ENCODE peak calls at places on chromosome X, in eight cellular contexts. One of them, this sample, is unnamed.

GRCh38 chrX:97672138-97672537 is 788.4 kb downstream of the RPA4 start:
- DNase-seq in T-cell: no peak
- DNase-seq in left cardiac atrium: no peak
- DNase-seq in occipital lobe: no peak
- DNase-seq in RPMI7951: no peak
- DNase-seq in small intestine: no peak
- DNase-seq in astrocyte of the hippocampus: no peak
- DNase-seq in gastrocnemius medialis: no peak
- DNase-seq in this sample: no peak

GRCh38 chrX:94400488-94400887 is 726.5 kb downstream of the FAM133A start:
- DNase-seq in T-cell: no peak
- DNase-seq in left cardiac atrium: no peak
- DNase-seq in occipital lobe: no peak
- DNase-seq in RPMI7951: no peak
- DNase-seq in small intestine: no peak
- DNase-seq in astrocyte of the hippocampus: no peak
- DNase-seq in gastrocnemius medialis: no peak
- DNase-seq in this sample: no peak

GRCh38 chrX:28590394-28590793 is 3.1 kb downstream of the IL1RAPL1 start:
- DNase-seq in T-cell: no peak
- DNase-seq in left cardiac atrium: no peak
- DNase-seq in occipital lobe: no peak
- DNase-seq in RPMI7951: no peak
- DNase-seq in small intestine: no peak
- DNase-seq in astrocyte of the hippocampus: peak; percentile 36
- DNase-seq in gastrocnemius medialis: no peak
- DNase-seq in this sample: no peak

GRCh38 chrX:39809326-39809725 is 288.4 kb downstream of the BCOR start:
- DNase-seq in T-cell: no peak
- DNase-seq in left cardiac atrium: no peak
- DNase-seq in occipital lobe: no peak
- DNase-seq in RPMI7951: peak; percentile 90
- DNase-seq in small intestine: no peak
- DNase-seq in astrocyte of the hippocampus: no peak
- DNase-seq in gastrocnemius medialis: no peak
- DNase-seq in this sample: peak; percentile 64

GRCh38 chrX:101462892-101463291 is 22.4 kb upstream of the ARMCX4 start:
- DNase-seq in T-cell: no peak
- DNase-seq in left cardiac atrium: no peak
- DNase-seq in occipital lobe: no peak
- DNase-seq in RPMI7951: peak; percentile 29
- DNase-seq in small intestine: peak; percentile 8
- DNase-seq in astrocyte of the hippocampus: peak; percentile 43
- DNase-seq in gastrocnemius medialis: no peak
- DNase-seq in this sample: peak; percentile 54

GRCh38 chrX:40912576-40912975 is 172.7 kb upstream of the USP9X start:
- DNase-seq in T-cell: no peak
- DNase-seq in left cardiac atrium: no peak
- DNase-seq in occipital lobe: no peak
- DNase-seq in RPMI7951: peak; percentile 81
- DNase-seq in small intestine: no peak
- DNase-seq in astrocyte of the hippocampus: no peak
- DNase-seq in gastrocnemius medialis: no peak
- DNase-seq in this sample: no peak

GRCh38 chrX:41240504-41240903 is 93.5 kb upstream of the DDX3X start:
- DNase-seq in T-cell: no peak
- DNase-seq in left cardiac atrium: no peak
- DNase-seq in occipital lobe: no peak
- DNase-seq in RPMI7951: no peak
- DNase-seq in small intestine: no peak
- DNase-seq in astrocyte of the hippocampus: no peak
- DNase-seq in gastrocnemius medialis: no peak
- DNase-seq in this sample: no peak

GRCh38 chrX:130555757-130556156 is 154.0 kb downstream of the RBMX2 start:
- DNase-seq in T-cell: no peak
- DNase-seq in left cardiac atrium: no peak
- DNase-seq in occipital lobe: no peak
- DNase-seq in RPMI7951: no peak
- DNase-seq in small intestine: no peak
- DNase-seq in astrocyte of the hippocampus: no peak
- DNase-seq in gastrocnemius medialis: no peak
- DNase-seq in this sample: no peak

GRCh38 chrX:368811-369562 is 17.7 kb downstream of the PPP2R3B start:
- DNase-seq in T-cell: no peak
- DNase-seq in left cardiac atrium: no peak
- DNase-seq in occipital lobe: no peak
- DNase-seq in RPMI7951: peak; percentile 11
- DNase-seq in small intestine: no peak
- DNase-seq in astrocyte of the hippocampus: peak; percentile 29
- DNase-seq in gastrocnemius medialis: peak; percentile 82
- DNase-seq in this sample: peak; percentile 69

GRCh38 chrX:46572295-46572936 is 1.1 kb upstream of the CHST7 start:
- DNase-seq in T-cell: peak; percentile 4
- DNase-seq in left cardiac atrium: no peak
- DNase-seq in occipital lobe: no peak
- DNase-seq in RPMI7951: no peak
- DNase-seq in small intestine: no peak
- DNase-seq in astrocyte of the hippocampus: no peak
- DNase-seq in gastrocnemius medialis: no peak
- DNase-seq in this sample: no peak

GRCh38 chrX:38939067-38939466 is 137.8 kb downstream of the MID1IP1 start:
- DNase-seq in T-cell: no peak
- DNase-seq in left cardiac atrium: no peak
- DNase-seq in occipital lobe: no peak
- DNase-seq in RPMI7951: peak; percentile 28
- DNase-seq in small intestine: no peak
- DNase-seq in astrocyte of the hippocampus: no peak
- DNase-seq in gastrocnemius medialis: peak; percentile 41
- DNase-seq in this sample: peak; percentile 15

GRCh38 chrX:46755656-46756055 is 3.3 kb downstream of the SLC9A7 start:
- DNase-seq in T-cell: no peak
- DNase-seq in left cardiac atrium: no peak
- DNase-seq in occipital lobe: no peak
- DNase-seq in RPMI7951: no peak
- DNase-seq in small intestine: no peak
- DNase-seq in astrocyte of the hippocampus: no peak
- DNase-seq in gastrocnemius medialis: no peak
- DNase-seq in this sample: no peak

GRCh38 chrX:133676344-133677122 is 261.2 kb upstream of the GPC4 start:
- DNase-seq in T-cell: no peak
- DNase-seq in left cardiac atrium: no peak
- DNase-seq in occipital lobe: no peak
- DNase-seq in RPMI7951: no peak
- DNase-seq in small intestine: peak; percentile 58
- DNase-seq in astrocyte of the hippocampus: no peak
- DNase-seq in gastrocnemius medialis: no peak
- DNase-seq in this sample: no peak

GRCh38 chrX:37405954-37406353 is 56.8 kb downstream of the PRRG1 start:
- DNase-seq in T-cell: no peak
- DNase-seq in left cardiac atrium: no peak
- DNase-seq in occipital lobe: no peak
- DNase-seq in RPMI7951: peak; percentile 58
- DNase-seq in small intestine: no peak
- DNase-seq in astrocyte of the hippocampus: peak; percentile 58
- DNase-seq in gastrocnemius medialis: no peak
- DNase-seq in this sample: no peak

GRCh38 chrX:45347877-45348675 is 147.4 kb upstream of the DIPK2B start:
- DNase-seq in T-cell: no peak
- DNase-seq in left cardiac atrium: no peak
- DNase-seq in occipital lobe: no peak
- DNase-seq in RPMI7951: no peak
- DNase-seq in small intestine: no peak
- DNase-seq in astrocyte of the hippocampus: no peak
- DNase-seq in gastrocnemius medialis: no peak
- DNase-seq in this sample: peak; percentile 10

GRCh38 chrX:48831909-48832291 is 3.5 kb downstream of the PCSK1N start:
- DNase-seq in T-cell: no peak
- DNase-seq in left cardiac atrium: no peak
- DNase-seq in occipital lobe: no peak
- DNase-seq in RPMI7951: peak; percentile 3
- DNase-seq in small intestine: no peak
- DNase-seq in astrocyte of the hippocampus: no peak
- DNase-seq in gastrocnemius medialis: no peak
- DNase-seq in this sample: no peak

GRCh38 chrX:146967296-146967695 is 152.8 kb upstream of the CXorf51A start:
- DNase-seq in T-cell: no peak
- DNase-seq in left cardiac atrium: no peak
- DNase-seq in occipital lobe: no peak
- DNase-seq in RPMI7951: no peak
- DNase-seq in small intestine: no peak
- DNase-seq in astrocyte of the hippocampus: no peak
- DNase-seq in gastrocnemius medialis: no peak
- DNase-seq in this sample: no peak

GRCh38 chrX:71637848-71638247 is 19.5 kb upstream of the CXCR3 start:
- DNase-seq in T-cell: no peak
- DNase-seq in left cardiac atrium: no peak
- DNase-seq in occipital lobe: no peak
- DNase-seq in RPMI7951: peak; percentile 42
- DNase-seq in small intestine: no peak
- DNase-seq in astrocyte of the hippocampus: no peak
- DNase-seq in gastrocnemius medialis: no peak
- DNase-seq in this sample: peak; percentile 46

GRCh38 chrX:151030845-151031244 is 47.7 kb downstream of the HMGB3 start:
- DNase-seq in T-cell: no peak
- DNase-seq in left cardiac atrium: no peak
- DNase-seq in occipital lobe: no peak
- DNase-seq in RPMI7951: no peak
- DNase-seq in small intestine: no peak
- DNase-seq in astrocyte of the hippocampus: no peak
- DNase-seq in gastrocnemius medialis: no peak
- DNase-seq in this sample: no peak

GRCh38 chrX:25599061-25599460 is 539.1 kb upstream of the MAGEB18 start:
- DNase-seq in T-cell: no peak
- DNase-seq in left cardiac atrium: no peak
- DNase-seq in occipital lobe: no peak
- DNase-seq in RPMI7951: no peak
- DNase-seq in small intestine: no peak
- DNase-seq in astrocyte of the hippocampus: peak; percentile 16
- DNase-seq in gastrocnemius medialis: no peak
- DNase-seq in this sample: no peak

GRCh38 chrX:69285401-69285871 is 120.2 kb upstream of the PJA1 start:
- DNase-seq in T-cell: no peak
- DNase-seq in left cardiac atrium: peak; percentile 49
- DNase-seq in occipital lobe: no peak
- DNase-seq in RPMI7951: no peak
- DNase-seq in small intestine: no peak
- DNase-seq in astrocyte of the hippocampus: peak; percentile 8
- DNase-seq in gastrocnemius medialis: peak; percentile 14
- DNase-seq in this sample: no peak

GRCh38 chrX:14363719-14364118 is 165.6 kb upstream of the GLRA2 start:
- DNase-seq in T-cell: no peak
- DNase-seq in left cardiac atrium: no peak
- DNase-seq in occipital lobe: no peak
- DNase-seq in RPMI7951: no peak
- DNase-seq in small intestine: no peak
- DNase-seq in astrocyte of the hippocampus: no peak
- DNase-seq in gastrocnemius medialis: no peak
- DNase-seq in this sample: no peak

GRCh38 chrX:2692221-2693122 is 1.4 kb downstream of the CD99 start:
- DNase-seq in T-cell: no peak
- DNase-seq in left cardiac atrium: peak; percentile 81
- DNase-seq in occipital lobe: no peak
- DNase-seq in RPMI7951: peak; percentile 63
- DNase-seq in small intestine: peak; percentile 52
- DNase-seq in astrocyte of the hippocampus: peak; percentile 60
- DNase-seq in gastrocnemius medialis: peak; percentile 39
- DNase-seq in this sample: peak; percentile 17

GRCh38 chrX:55109304-55109703 is 20.5 kb downstream of the PAGE2 start:
- DNase-seq in T-cell: no peak
- DNase-seq in left cardiac atrium: peak; percentile 22
- DNase-seq in occipital lobe: no peak
- DNase-seq in RPMI7951: no peak
- DNase-seq in small intestine: no peak
- DNase-seq in astrocyte of the hippocampus: no peak
- DNase-seq in gastrocnemius medialis: no peak
- DNase-seq in this sample: no peak

GRCh38 chrX:107537815-107538214 is 88.4 kb downstream of the FRMPD3 start:
- DNase-seq in T-cell: peak; percentile 26
- DNase-seq in left cardiac atrium: no peak
- DNase-seq in occipital lobe: no peak
- DNase-seq in RPMI7951: peak; percentile 36
- DNase-seq in small intestine: peak; percentile 28
- DNase-seq in astrocyte of the hippocampus: peak; percentile 52
- DNase-seq in gastrocnemius medialis: no peak
- DNase-seq in this sample: peak; percentile 38

GRCh38 chrX:30253257-30253656 is 6.3 kb downstream of the MAGEB1 start:
- DNase-seq in T-cell: no peak
- DNase-seq in left cardiac atrium: no peak
- DNase-seq in occipital lobe: no peak
- DNase-seq in RPMI7951: no peak
- DNase-seq in small intestine: no peak
- DNase-seq in astrocyte of the hippocampus: no peak
- DNase-seq in gastrocnemius medialis: no peak
- DNase-seq in this sample: no peak

GRCh38 chrX:100410901-100411801 is 1.1 kb upstream of the PCDH19 start:
- DNase-seq in T-cell: no peak
- DNase-seq in left cardiac atrium: peak; percentile 20
- DNase-seq in occipital lobe: no peak
- DNase-seq in RPMI7951: no peak
- DNase-seq in small intestine: no peak
- DNase-seq in astrocyte of the hippocampus: peak; percentile 28
- DNase-seq in gastrocnemius medialis: no peak
- DNase-seq in this sample: no peak

GRCh38 chrX:115650916-115651315 is 89.9 kb downstream of the PLS3 start:
- DNase-seq in T-cell: no peak
- DNase-seq in left cardiac atrium: no peak
- DNase-seq in occipital lobe: no peak
- DNase-seq in RPMI7951: peak; percentile 46
- DNase-seq in small intestine: peak; percentile 11
- DNase-seq in astrocyte of the hippocampus: peak; percentile 75
- DNase-seq in gastrocnemius medialis: no peak
- DNase-seq in this sample: peak; percentile 42

GRCh38 chrX:45623266-45623665 is 422.6 kb upstream of the DIPK2B start:
- DNase-seq in T-cell: no peak
- DNase-seq in left cardiac atrium: no peak
- DNase-seq in occipital lobe: no peak
- DNase-seq in RPMI7951: peak; percentile 98
- DNase-seq in small intestine: no peak
- DNase-seq in astrocyte of the hippocampus: peak; percentile 81
- DNase-seq in gastrocnemius medialis: no peak
- DNase-seq in this sample: peak; percentile 84

GRCh38 chrX:69120476-69120875 is 44.8 kb downstream of the PJA1 start:
- DNase-seq in T-cell: no peak
- DNase-seq in left cardiac atrium: no peak
- DNase-seq in occipital lobe: no peak
- DNase-seq in RPMI7951: no peak
- DNase-seq in small intestine: no peak
- DNase-seq in astrocyte of the hippocampus: no peak
- DNase-seq in gastrocnemius medialis: no peak
- DNase-seq in this sample: no peak

GRCh38 chrX:47169726-47170515 is 23.7 kb upstream of the UBA1 start:
- DNase-seq in T-cell: no peak
- DNase-seq in left cardiac atrium: peak; percentile 57
- DNase-seq in occipital lobe: no peak
- DNase-seq in RPMI7951: peak; percentile 28
- DNase-seq in small intestine: no peak
- DNase-seq in astrocyte of the hippocampus: peak; percentile 70
- DNase-seq in gastrocnemius medialis: no peak
- DNase-seq in this sample: no peak

GRCh38 chrX:108036298-108036973 is 8.4 kb upstream of the VSIG1 start:
- DNase-seq in T-cell: no peak
- DNase-seq in left cardiac atrium: no peak
- DNase-seq in occipital lobe: no peak
- DNase-seq in RPMI7951: peak; percentile 3
- DNase-seq in small intestine: peak; percentile 79
- DNase-seq in astrocyte of the hippocampus: peak; percentile 54
- DNase-seq in gastrocnemius medialis: no peak
- DNase-seq in this sample: no peak